ENCODE peak calls at places on chromosome 16, in ten cellular contexts. J, G, A, P, M, C, X, K, O and L are unnamed samples.

GRCh38 chr16:22262460-22262859 is 34.7 kb upstream of the POLR3E start:
- DNase-seq in J (no peak), G (no peak), A (no peak), P (no peak), M (no peak), C (no peak), X (peak), K (no peak), O (no peak), L (no peak)

GRCh38 chr16:46932802-46933201 is 40.7 kb downstream of the DNAJA2 start:
- DNase-seq in J (no peak), G (no peak), A (peak), P (no peak), M (peak), C (no peak), X (no peak), K (no peak), O (no peak), L (no peak)

GRCh38 chr16:3764409-3764808 is 47.1 kb upstream of the TRAP1 start:
- DNase-seq in J (no peak), G (no peak), A (no peak), P (no peak), M (no peak), C (no peak), X (no peak), K (no peak), O (no peak), L (no peak)

GRCh38 chr16:10738231-10739077 is 5.2 kb upstream of the NUBP1 start:
- DNase-seq in J (no peak), G (peak), A (peak), P (no peak), M (no peak), C (peak), X (peak), K (no peak), O (peak), L (no peak)

GRCh38 chr16:66569131-66569530 is 2.9 kb downstream of the CMTM1 start:
- DNase-seq in J (no peak), G (no peak), A (no peak), P (no peak), M (no peak), C (no peak), X (peak), K (no peak), O (no peak), L (no peak)

GRCh38 chr16:61798741-61799140 is 237.5 kb downstream of the CDH8 start:
- DNase-seq in J (no peak), G (no peak), A (no peak), P (no peak), M (no peak), C (no peak), X (no peak), K (no peak), O (no peak), L (no peak)

GRCh38 chr16:2178321-2179106 is 17.9 kb downstream of the CASKIN1 start:
- DNase-seq in J (no peak), G (no peak), A (no peak), P (no peak), M (peak), C (no peak), X (no peak), K (peak), O (no peak), L (peak)

GRCh38 chr16:74307383-74307782 is 10.8 kb downstream of the PSMD7 start:
- DNase-seq in J (no peak), G (no peak), A (no peak), P (no peak), M (no peak), C (no peak), X (no peak), K (no peak), O (no peak), L (no peak)

GRCh38 chr16:4052801-4053662 is 63.2 kb downstream of the ADCY9 start:
- DNase-seq in J (no peak), G (no peak), A (no peak), P (no peak), M (peak), C (peak), X (peak), K (no peak), O (peak), L (no peak)

GRCh38 chr16:27720731-27721547 is 171.0 kb downstream of the KATNIP start:
- DNase-seq in J (no peak), G (no peak), A (no peak), P (no peak), M (no peak), C (no peak), X (no peak), K (no peak), O (no peak), L (no peak)

GRCh38 chr16:19179890-19180490 is 11.9 kb downstream of the SYT17 start:
- DNase-seq in J (no peak), G (peak), A (peak), P (no peak), M (peak), C (peak), X (peak), K (no peak), O (peak), L (no peak)

GRCh38 chr16:27179500-27180072 is 23.7 kb upstream of the KDM8 start:
- DNase-seq in J (peak), G (peak), A (peak), P (peak), M (peak), C (peak), X (peak), K (peak), O (no peak), L (peak)

GRCh38 chr16:82630688-82631087 is 3.9 kb downstream of the CDH13 start:
- DNase-seq in J (no peak), G (no peak), A (no peak), P (no peak), M (no peak), C (peak), X (peak), K (no peak), O (peak), L (no peak)

GRCh38 chr16:89619880-89620279 is 6.4 kb downstream of the DPEP1 start:
- DNase-seq in J (no peak), G (no peak), A (no peak), P (no peak), M (no peak), C (no peak), X (no peak), K (no peak), O (no peak), L (no peak)

GRCh38 chr16:75258807-75259141 is 7.3 kb upstream of the BCAR1 start:
- DNase-seq in J (no peak), G (no peak), A (no peak), P (no peak), M (peak), C (no peak), X (no peak), K (no peak), O (no peak), L (no peak)

GRCh38 chr16:20901441-20902112 is 1.0 kb downstream of the LYRM1 start:
- DNase-seq in J (no peak), G (peak), A (peak), P (no peak), M (peak), C (peak), X (peak), K (no peak), O (peak), L (no peak)

GRCh38 chr16:1993731-1994131 is 4.0 kb downstream of the SYNGR3 start:
- DNase-seq in J (no peak), G (peak), A (no peak), P (no peak), M (no peak), C (no peak), X (peak), K (no peak), O (no peak), L (no peak)

GRCh38 chr16:53925011-53925410 is 221.1 kb downstream of the FTO start:
- DNase-seq in J (no peak), G (no peak), A (no peak), P (no peak), M (no peak), C (no peak), X (no peak), K (no peak), O (no peak), L (no peak)

GRCh38 chr16:5187402-5187952 is 89.9 kb upstream of the EEF2KMT start:
- DNase-seq in J (no peak), G (no peak), A (no peak), P (no peak), M (no peak), C (no peak), X (no peak), K (no peak), O (no peak), L (no peak)

GRCh38 chr16:78462261-78463208 is 363.1 kb downstream of the WWOX start:
- DNase-seq in J (no peak), G (no peak), A (no peak), P (no peak), M (no peak), C (peak), X (no peak), K (no peak), O (no peak), L (no peak)

GRCh38 chr16:50272687-50273381 is 6.5 kb downstream of the ADCY7 start:
- DNase-seq in J (no peak), G (no peak), A (no peak), P (no peak), M (no peak), C (no peak), X (no peak), K (no peak), O (no peak), L (no peak)

GRCh38 chr16:47779201-47780016 is 318.3 kb downstream of the PHKB start:
- DNase-seq in J (no peak), G (peak), A (peak), P (no peak), M (no peak), C (no peak), X (no peak), K (no peak), O (no peak), L (no peak)

GRCh38 chr16:1181715-1182671 is 29.1 kb downstream of the CACNA1H start:
- DNase-seq in J (no peak), G (no peak), A (no peak), P (no peak), M (no peak), C (no peak), X (peak), K (no peak), O (peak), L (no peak)

GRCh38 chr16:72815348-72816318 is 232.3 kb downstream of the ZFHX3 start:
- DNase-seq in J (no peak), G (no peak), A (no peak), P (no peak), M (no peak), C (no peak), X (no peak), K (no peak), O (no peak), L (no peak)

GRCh38 chr16:86888240-86889044 is 310.1 kb downstream of the FOXL1 start:
- DNase-seq in J (no peak), G (no peak), A (no peak), P (no peak), M (no peak), C (no peak), X (no peak), K (no peak), O (peak), L (no peak)

GRCh38 chr16:48535831-48536599 is 74.0 kb downstream of the N4BP1 start:
- DNase-seq in J (no peak), G (peak), A (no peak), P (no peak), M (no peak), C (no peak), X (no peak), K (no peak), O (no peak), L (no peak)